ENCODE peak calls at places on chromosomes 7 and 10, in seven cellular contexts. M is heart right ventricle, K is kidney, I is choroid plexus epithelial cell, E is GM10248, B is BE2C, J is GM12865. T is an unnamed sample.

GRCh38 chr7:38107486-38107893 is 70.6 kb upstream of the STARD3NL start:
- DNase-seq in M (no peak), K (no peak), I (peak; percentile 71), E (peak; percentile 55), B (peak; percentile 72), J (peak; percentile 78), T (peak; percentile 75)

GRCh38 chr7:85115006-85115405 is 71.8 kb downstream of the SEMA3D start:
- DNase-seq in M (no peak), K (no peak), I (no peak), E (no peak), B (no peak), J (no peak), T (no peak)

GRCh38 chr7:141737118-141737835 is 881 bp upstream of the SSBP1 start:
- DNase-seq in M (no peak), K (no peak), I (peak; percentile 42), E (peak; percentile 20), B (no peak), J (peak; percentile 21), T (no peak)

GRCh38 chr7:135098391-135098790 is 49.5 kb upstream of the TMEM140 start:
- DNase-seq in M (no peak), K (no peak), I (no peak), E (no peak), B (no peak), J (no peak), T (no peak)

GRCh38 chr10:105150486-105150885 is 509.4 kb downstream of the SORCS3 start:
- DNase-seq in M (no peak), K (no peak), I (no peak), E (no peak), B (no peak), J (no peak), T (no peak)

GRCh38 chr10:129193148-129193547 is 273.9 kb upstream of the MGMT start:
- DNase-seq in M (no peak), K (no peak), I (no peak), E (no peak), B (no peak), J (no peak), T (no peak)

GRCh38 chr7:17134786-17135185 is 163.7 kb upstream of the AHR start:
- DNase-seq in M (no peak), K (no peak), I (no peak), E (peak; percentile 30), B (no peak), J (peak; percentile 77), T (no peak)

GRCh38 chr10:36765777-36766176 is 359.6 kb upstream of the ANKRD30A start:
- DNase-seq in M (no peak), K (no peak), I (peak; percentile 74), E (no peak), B (no peak), J (no peak), T (no peak)

GRCh38 chr7:149771199-149771636 is 2.2 kb downstream of the ZNF467 start:
- DNase-seq in M (no peak), K (peak; percentile 79), I (no peak), E (no peak), B (no peak), J (no peak), T (peak; percentile 28)

DNA sequence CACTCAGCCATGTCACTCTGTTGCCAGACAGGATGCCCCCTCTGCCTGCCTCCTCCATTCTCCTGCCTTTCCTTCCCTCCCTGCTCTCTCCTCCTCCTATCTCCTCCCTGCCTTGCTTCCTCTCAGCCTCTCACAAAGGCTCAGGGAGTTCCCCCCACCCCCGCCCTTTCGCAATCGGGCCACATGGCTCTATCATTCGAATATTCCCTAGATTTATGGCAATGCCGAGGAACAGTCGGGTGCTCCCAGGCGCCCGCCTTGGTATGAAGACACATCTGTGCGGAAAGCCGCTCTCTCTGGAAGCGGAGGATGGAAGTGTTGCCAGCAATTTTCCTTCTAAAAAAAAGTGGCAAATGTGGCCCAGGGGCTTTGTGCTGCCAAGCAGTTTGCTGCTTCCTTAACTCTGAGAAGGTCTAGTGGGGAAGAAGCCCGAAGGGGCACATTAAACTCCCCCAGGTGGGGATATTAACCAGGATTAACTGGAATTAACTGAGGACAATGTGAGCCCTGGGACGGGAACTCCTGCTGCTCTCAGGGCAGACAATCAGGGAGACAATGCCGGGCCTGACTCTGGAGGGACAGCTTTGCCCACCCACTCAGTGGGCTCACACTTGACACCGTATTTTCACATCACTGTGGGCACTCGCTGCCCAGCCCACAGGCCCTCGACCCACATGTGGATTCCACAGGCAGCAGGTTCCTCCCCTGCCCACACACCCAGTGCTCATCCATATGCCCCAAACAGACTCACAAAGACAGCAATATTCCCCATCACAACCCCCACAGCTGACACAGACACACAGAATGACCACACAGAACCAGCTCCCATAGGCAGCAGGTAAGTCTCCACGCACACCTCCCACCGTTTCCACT is 88.4 kb upstream of the SMNDC1 start:
- DNase-seq in M (no peak), K (peak; percentile 84), I (peak; percentile 52), E (no peak), B (no peak), J (no peak), T (no peak)
- TF ChIP-seq CTCF in M (no peak), K (no peak), I (no peak), E (no peak), B (no peak), J (no peak), T (no peak)

GRCh38 chr7:120949393-120949799 is 1.2 kb upstream of the ING3 start:
- DNase-seq in M (no peak), K (no peak), I (no peak), E (no peak), B (no peak), J (no peak), T (no peak)

GRCh38 chr7:120950026-120950538 is 495 bp upstream of the ING3 start:
- DNase-seq in M (no peak), K (no peak), I (no peak), E (no peak), B (no peak), J (no peak), T (no peak)

GRCh38 chr7:120951826-120952225 is 1.2 kb downstream of the ING3 start:
- DNase-seq in M (no peak), K (no peak), I (no peak), E (no peak), B (no peak), J (no peak), T (no peak)

GRCh38 chr7:120951309-120951706 is 731 bp downstream of the ING3 start:
- DNase-seq in M (no peak), K (no peak), I (no peak), E (no peak), B (no peak), J (no peak), T (no peak)

GRCh38 chr7:120950539-120951308 is at the start of gene ING3:
- DNase-seq in M (peak; percentile 96), K (peak; percentile 99), I (peak; percentile 99), E (peak; percentile 88), B (peak; percentile 96), J (peak; percentile 99), T (peak; percentile 95)
- TF ChIP-seq CTCF in M (no peak), K (no peak), I (no peak), E (no peak), B (no peak), J (no peak), T (no peak)

GRCh38 chr10:75165684-75166622 is 44.6 kb upstream of the VDAC2 start:
- DNase-seq in M (no peak), K (no peak), I (peak; percentile 50), E (peak; percentile 75), B (no peak), J (peak; percentile 82), T (no peak)

GRCh38 chr10:75166623-75166972 is 44.0 kb upstream of the VDAC2 start:
- DNase-seq in M (no peak), K (no peak), I (no peak), E (no peak), B (no peak), J (peak; percentile 11), T (no peak)

GRCh38 chr10:75170215-75170614 is 40.4 kb upstream of the VDAC2 start:
- DNase-seq in M (no peak), K (no peak), I (no peak), E (no peak), B (no peak), J (no peak), T (no peak)

DNA sequence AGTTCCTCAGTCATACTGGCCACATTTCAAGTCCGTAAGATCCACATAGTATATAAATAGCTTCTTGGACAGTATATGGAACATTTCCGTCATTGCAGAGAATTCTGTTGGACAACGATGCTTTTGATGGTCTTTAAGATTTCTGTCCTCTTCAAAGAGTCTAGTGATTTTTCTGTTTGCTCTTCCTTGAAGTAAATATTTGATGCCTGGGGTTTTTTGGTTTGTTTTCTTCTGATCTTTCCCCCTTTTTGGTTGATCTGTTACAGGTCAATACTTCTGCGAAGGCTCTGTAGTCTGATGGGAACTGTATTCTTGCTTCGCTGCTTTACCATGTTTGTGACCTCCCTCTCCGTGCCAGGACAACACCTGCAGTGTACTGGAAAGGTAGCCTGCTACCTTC is 42.3 kb upstream of the VDAC2 start:
- DNase-seq in M (no peak), K (no peak), I (no peak), E (no peak), B (no peak), J (no peak), T (no peak)
- TF ChIP-seq CTCF in M (no peak), K (no peak), I (no peak), E (no peak), B (no peak), J (no peak), T (no peak)

GRCh38 chr10:15220426-15220825 is 51.9 kb upstream of the NMT2 start:
- DNase-seq in M (no peak), K (no peak), I (no peak), E (no peak), B (no peak), J (no peak), T (no peak)
- TF ChIP-seq CTCF in M (no peak), K (no peak), I (no peak), E (no peak), B (no peak), J (no peak), T (no peak)

DNA sequence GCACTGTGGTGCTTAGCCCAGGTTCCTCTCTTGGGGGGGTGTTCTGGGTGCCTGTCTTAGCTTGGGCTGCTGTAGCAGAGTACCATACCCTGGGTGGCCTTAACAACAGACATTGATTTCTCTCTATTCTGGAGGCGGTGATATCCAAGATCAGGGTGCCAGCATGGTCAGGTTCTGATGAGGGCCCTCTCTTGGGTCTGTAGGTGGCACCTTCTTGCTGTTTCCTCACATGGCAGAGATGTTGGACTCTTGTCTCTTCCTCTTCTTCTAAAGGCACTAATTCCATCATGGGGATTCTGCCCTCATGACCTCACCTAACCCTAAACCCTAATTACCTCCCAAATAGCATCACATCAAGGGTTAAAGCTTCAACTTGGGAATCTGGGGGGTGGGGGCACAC is 19.9 kb upstream of the CRHR2 start:
- DNase-seq in M (no peak), K (no peak), I (no peak), E (no peak), B (no peak), J (no peak), T (no peak)
- TF ChIP-seq CTCF in M (no peak), K (no peak), I (peak; percentile 35), E (no peak), B (peak; percentile 43), J (no peak), T (no peak)

DNA sequence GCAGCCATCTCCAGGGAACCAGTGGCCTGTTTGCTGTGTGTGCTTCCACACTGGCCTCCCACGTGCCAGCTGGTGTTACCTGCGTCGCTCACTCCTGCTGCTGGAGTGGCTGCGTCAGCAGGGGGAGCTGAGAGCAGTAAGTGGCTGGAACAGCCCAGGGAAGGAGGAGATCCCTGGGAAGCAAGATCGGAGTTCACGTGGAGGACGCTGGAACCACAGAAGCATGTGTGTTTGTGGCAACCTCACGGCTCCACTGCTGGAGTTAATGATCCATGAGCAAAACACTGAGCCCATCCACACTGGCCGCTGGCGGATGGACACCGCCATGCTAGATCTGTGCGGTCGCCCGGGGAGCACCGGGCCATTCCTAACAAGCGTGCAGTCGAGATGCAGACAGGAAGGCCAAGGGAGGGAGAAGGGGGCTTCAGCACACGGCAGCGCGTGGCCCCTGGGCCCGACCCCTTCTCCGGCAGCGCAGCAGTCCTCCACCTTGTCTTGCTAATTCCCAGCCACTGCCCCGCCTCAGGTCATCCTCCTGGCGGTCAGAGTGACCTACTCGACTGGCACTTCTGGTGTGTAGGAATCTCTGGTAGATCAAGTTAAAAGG is 68.5 kb upstream of the EEPD1 start:
- DNase-seq in M (peak; percentile 35), K (peak; percentile 91), I (peak; percentile 64), E (no peak), B (peak; percentile 68), J (no peak), T (peak; percentile 50)
- TF ChIP-seq CTCF in M (peak; percentile 29), K (peak; percentile 58), I (peak; percentile 65), E (no peak), B (peak; percentile 69), J (no peak), T (no peak)